ENCODE peak calls at places on chromosomes 11 and 22, in ten cellular contexts. S, A, B, M, I, J, O, R, T and F are unnamed samples.

GRCh38 chr11:65981101-65981740 is 19.7 kb downstream of the SART1 start:
- DNase-seq in S (no peak), A (no peak), B (no peak), M (no peak), I (no peak), J (no peak), O (no peak), R (no peak), T (no peak), F (no peak)

GRCh38 chr11:44203270-44204043 is 106.5 kb downstream of the ALX4 start:
- DNase-seq in S (no peak), A (no peak), B (peak; percentile 38), M (no peak), I (no peak), J (no peak), O (no peak), R (no peak), T (no peak), F (no peak)

GRCh38 chr22:37503850-37504249 is 15.4 kb downstream of the CARD10 start:
- DNase-seq in S (no peak), A (no peak), B (peak; percentile 56), M (no peak), I (no peak), J (no peak), O (no peak), R (no peak), T (no peak), F (no peak)

GRCh38 chr11:12280838-12281565 is 96.4 kb upstream of the PARVA start:
- DNase-seq in S (no peak), A (peak; percentile 75), B (peak; percentile 22), M (peak; percentile 54), I (no peak), J (no peak), O (no peak), R (no peak), T (no peak), F (no peak)

GRCh38 chr11:27497284-27497866 is 9.2 kb downstream of the LIN7C start:
- DNase-seq in S (no peak), A (no peak), B (no peak), M (peak; percentile 52), I (no peak), J (peak; percentile 71), O (no peak), R (peak; percentile 64), T (no peak), F (no peak)

GRCh38 chr22:26086359-26086758 is 82.9 kb upstream of the SEZ6L start:
- DNase-seq in S (no peak), A (no peak), B (no peak), M (no peak), I (no peak), J (no peak), O (no peak), R (no peak), T (no peak), F (no peak)

GRCh38 chr22:19663286-19663815 is 51.0 kb upstream of the SEPTIN5 start:
- DNase-seq in S (no peak), A (no peak), B (peak; percentile 80), M (peak; percentile 45), I (peak; percentile 86), J (peak; percentile 88), O (no peak), R (peak; percentile 20), T (peak; percentile 16), F (no peak)

GRCh38 chr22:38760477-38761201 is 4.8 kb upstream of the SUN2 start:
- DNase-seq in S (no peak), A (no peak), B (no peak), M (peak; percentile 65), I (no peak), J (no peak), O (no peak), R (peak; percentile 43), T (no peak), F (no peak)

GRCh38 chr22:46726066-46726985 is 11.7 kb downstream of the CERK start:
- DNase-seq in S (no peak), A (no peak), B (no peak), M (no peak), I (no peak), J (peak; percentile 50), O (no peak), R (no peak), T (no peak), F (no peak)

GRCh38 chr11:5620606-5621521 is 3.9 kb upstream of the TRIM34 start:
- DNase-seq in S (no peak), A (no peak), B (no peak), M (peak; percentile 87), I (peak; percentile 80), J (peak; percentile 78), O (peak; percentile 78), R (no peak), T (no peak), F (no peak)

GRCh38 chr22:50314455-50315288 is 7.2 kb upstream of the PLXNB2 start:
- DNase-seq in S (peak; percentile 68), A (no peak), B (peak; percentile 54), M (no peak), I (no peak), J (no peak), O (no peak), R (no peak), T (no peak), F (no peak)

GRCh38 chr11:84003181-84003580 is 717.0 kb upstream of the CCDC90B start:
- DNase-seq in S (no peak), A (no peak), B (no peak), M (no peak), I (no peak), J (no peak), O (no peak), R (no peak), T (no peak), F (no peak)